ENCODE peak calls at places on chromosomes 6 and 20, in eight cellular contexts. X, B, I, O, K, C, V and R are unnamed samples.

GRCh38 chr6:42520786-42521607 is 42.8 kb upstream of the UBR2 start:
- DNase-seq in V (no peak), I (no peak), K (no peak), B (peak; percentile 80), C (no peak), X (peak; percentile 69), O (no peak), R (no peak)

GRCh38 chr20:41733151-41733550 is 115.0 kb upstream of the CHD6 start:
- DNase-seq in C (no peak), O (peak; percentile 6), B (no peak), K (no peak), I (no peak), X (no peak), V (no peak), R (no peak)

GRCh38 chr6:27865952-27866369 is 46.2 kb downstream of the OR2B2 start:
- DNase-seq in B (no peak), I (peak; percentile 13), X (no peak), K (peak; percentile 77), O (no peak), V (peak; percentile 16), C (no peak), R (peak; percentile 31)

GRCh38 chr6:141675957-141676356 is 456.8 kb upstream of the GJE1 start:
- DNase-seq in V (no peak), C (no peak), B (peak; percentile 27), O (no peak), K (peak; percentile 17), I (no peak), X (no peak), R (no peak)

GRCh38 chr6:39190545-39191235 is 38.6 kb downstream of the KCNK5 start:
- DNase-seq in I (no peak), K (no peak), X (no peak), O (no peak), B (no peak), C (no peak), V (no peak), R (no peak)

GRCh38 chr6:138278326-138278725 is 60.0 kb upstream of the PBOV1 start:
- DNase-seq in K (no peak), C (peak; percentile 51), I (no peak), X (no peak), V (no peak), B (peak; percentile 2), O (no peak), R (peak; percentile 9)

GRCh38 chr6:118813795-118814194 is 80.2 kb upstream of the ASF1A start:
- DNase-seq in X (no peak), C (no peak), B (peak; percentile 76), I (no peak), K (no peak), V (no peak), O (no peak), R (no peak)

GRCh38 chr6:130322673-130323268 is 43.0 kb upstream of the TMEM200A start:
- DNase-seq in V (peak; percentile 13), X (no peak), I (peak; percentile 38), K (peak; percentile 31), O (peak; percentile 57), C (peak; percentile 2), B (peak; percentile 82), R (peak; percentile 33)

GRCh38 chr6:34095741-34096140 is 50.1 kb downstream of the GRM4 start:
- DNase-seq in I (no peak), X (no peak), V (no peak), O (no peak), K (no peak), C (no peak), B (no peak), R (no peak)

GRCh38 chr6:4021862-4022715 is 56.8 kb downstream of the FAM217A start:
- DNase-seq in O (no peak), K (no peak), V (no peak), I (no peak), C (no peak), X (no peak), B (no peak), R (no peak)

GRCh38 chr6:151948007-151948745 is 140.7 kb downstream of the ESR1 start:
- DNase-seq in I (no peak), V (peak; percentile 3), O (no peak), B (no peak), C (no peak), X (no peak), K (no peak), R (no peak)

GRCh38 chr6:149854532-149854931 is 9.6 kb downstream of the LRP11 start:
- DNase-seq in X (no peak), V (no peak), K (no peak), I (no peak), B (no peak), O (no peak), C (no peak), R (no peak)

GRCh38 chr6:84462697-84463096 is 235.3 kb upstream of the CEP162 start:
- DNase-seq in B (peak; percentile 17), V (no peak), I (no peak), K (no peak), O (no peak), X (no peak), C (no peak), R (no peak)

GRCh38 chr6:35294308-35294945 is 3.2 kb upstream of the DEF6 start:
- DNase-seq in O (no peak), C (peak; percentile 55), B (peak; percentile 38), X (no peak), K (peak; percentile 16), V (peak; percentile 31), I (peak; percentile 53), R (peak; percentile 50)

GRCh38 chr6:13355969-13356368 is 27.6 kb upstream of the TBC1D7 start:
- DNase-seq in X (peak; percentile 81), V (no peak), B (peak; percentile 14), I (no peak), K (no peak), O (no peak), C (no peak), R (no peak)

GRCh38 chr20:48165401-48165685 is 380.1 kb upstream of the SULF2 start:
- DNase-seq in K (no peak), X (no peak), V (no peak), C (no peak), O (no peak), I (no peak), B (no peak), R (no peak)

GRCh38 chr20:48283470-48284110 is 498.3 kb upstream of the SULF2 start:
- DNase-seq in K (peak; percentile 52), O (peak; percentile 33), C (peak; percentile 42), X (peak; percentile 82), B (peak; percentile 93), V (peak; percentile 11), I (no peak), R (no peak)

GRCh38 chr6:12776291-12776690 is 59.7 kb downstream of the PHACTR1 start:
- DNase-seq in B (no peak), O (no peak), K (no peak), V (no peak), C (no peak), I (no peak), X (no peak), R (no peak)

GRCh38 chr6:34414999-34415858 is 10.6 kb downstream of the RPS10 start:
- DNase-seq in I (peak; percentile 34), K (peak; percentile 7), X (no peak), C (peak; percentile 51), V (peak; percentile 9), O (peak; percentile 85), B (peak; percentile 65), R (no peak)

GRCh38 chr6:42569102-42570028 is 5.5 kb downstream of the UBR2 start:
- DNase-seq in O (no peak), X (peak; percentile 77), B (peak; percentile 95), V (no peak), I (no peak), K (no peak), C (no peak), R (no peak)

GRCh38 chr6:144149894-144150672 is at the start of gene STX11:
- DNase-seq in K (no peak), B (peak; percentile 29), C (peak; percentile 59), O (peak; percentile 22), V (peak; percentile 39), X (no peak), I (peak; percentile 62), R (peak; percentile 79)

GRCh38 chr20:19071442-19071717 is 141.1 kb upstream of the SLC24A3 start:
- DNase-seq in K (no peak), X (no peak), B (no peak), C (no peak), O (no peak), V (no peak), I (no peak), R (no peak)

GRCh38 chr6:128598561-128598960 is 78.2 kb upstream of the PTPRK start:
- DNase-seq in V (no peak), C (no peak), B (no peak), I (no peak), X (peak; percentile 50), K (no peak), O (no peak), R (no peak)

GRCh38 chr20:56537997-56538396 is 5.0 kb downstream of the FAM209B start:
- DNase-seq in C (no peak), X (no peak), I (no peak), O (no peak), B (no peak), V (no peak), K (no peak), R (no peak)

GRCh38 chr6:111715321-111715720 is 109.6 kb upstream of the TRAF3IP2 start:
- DNase-seq in I (peak; percentile 48), K (peak; percentile 54), X (no peak), O (no peak), V (no peak), C (no peak), B (no peak), R (no peak)

GRCh38 chr6:16757332-16757731 is 3.9 kb downstream of the ATXN1 start:
- DNase-seq in O (no peak), C (no peak), X (no peak), B (no peak), I (no peak), K (no peak), V (no peak), R (no peak)

GRCh38 chr20:10259166-10259565 is 40.5 kb downstream of the SNAP25 start:
- DNase-seq in I (no peak), V (no peak), O (no peak), X (no peak), C (no peak), K (no peak), B (no peak), R (no peak)

GRCh38 chr6:118843685-118844390 is 50.1 kb upstream of the ASF1A start:
- DNase-seq in B (peak; percentile 34), V (no peak), K (no peak), X (no peak), O (no peak), I (no peak), C (no peak), R (no peak)

GRCh38 chr20:44803383-44803941 is 6.9 kb downstream of the RIMS4 start:
- DNase-seq in K (no peak), X (no peak), O (no peak), V (no peak), C (no peak), B (no peak), I (no peak), R (no peak)

GRCh38 chr20:25318471-25319240 is 70.8 kb downstream of the PYGB start:
- DNase-seq in O (no peak), K (no peak), I (no peak), B (no peak), C (no peak), V (no peak), X (no peak), R (no peak)

GRCh38 chr6:149913542-149914240 is 9.2 kb downstream of the RAET1G start:
- DNase-seq in X (no peak), I (no peak), V (no peak), C (no peak), O (no peak), K (no peak), B (no peak), R (no peak)

GRCh38 chr6:161439093-161439492 is 165.2 kb upstream of the AGPAT4 start:
- DNase-seq in O (peak; percentile 55), K (peak; percentile 81), I (no peak), B (peak; percentile 90), X (no peak), V (no peak), C (peak; percentile 24), R (no peak)

GRCh38 chr6:136654086-136654485 is 103.9 kb upstream of the MAP7 start:
- DNase-seq in K (no peak), B (no peak), X (no peak), C (no peak), O (no peak), V (no peak), I (no peak), R (no peak)

GRCh38 chr6:144362042-144363018 is 77.2 kb downstream of the UTRN start:
- DNase-seq in C (no peak), I (no peak), O (no peak), B (no peak), X (no peak), V (no peak), K (no peak), R (no peak)